ENCODE peak calls at places on chromosomes 4 and X, in eight cellular contexts. C, V, D, S, T, R, W and H are unnamed samples.

GRCh38 chrX:139020793-139021192 is 309.3 kb upstream of the FGF13 start:
- DNase-seq in C (no peak), V (no peak), D (no peak), S (no peak), T (no peak), R (no peak), W (no peak), H (no peak)

GRCh38 chr4:80532674-80533333 is 197.3 kb downstream of the CFAP299 start:
- DNase-seq in C (no peak), V (no peak), D (no peak), S (no peak), T (no peak), R (no peak), W (no peak), H (no peak)

GRCh38 chrX:17788956-17789562 is 51.8 kb downstream of the SCML1 start:
- DNase-seq in C (no peak), V (no peak), D (no peak), S (no peak), T (no peak), R (no peak), W (no peak), H (no peak)

GRCh38 chrX:39907964-39908616 is 189.7 kb downstream of the BCOR start:
- DNase-seq in C (no peak), V (no peak), D (peak; percentile 84), S (no peak), T (peak; percentile 87), R (peak; percentile 84), W (peak; percentile 47), H (peak; percentile 88)

GRCh38 chr4:4918067-4918466 is 58.6 kb downstream of the MSX1 start:
- DNase-seq in C (no peak), V (no peak), D (no peak), S (no peak), T (no peak), R (no peak), W (no peak), H (peak; percentile 65)

GRCh38 chr4:140617494-140618060 is 48.8 kb upstream of the UCP1 start:
- DNase-seq in C (no peak), V (no peak), D (no peak), S (no peak), T (no peak), R (no peak), W (no peak), H (no peak)

GRCh38 chr4:87734084-87734483 is 65.3 kb upstream of the IBSP start:
- DNase-seq in C (no peak), V (no peak), D (no peak), S (no peak), T (no peak), R (no peak), W (no peak), H (no peak)

GRCh38 chrX:9465380-9466114 is 689 bp downstream of the TBL1X start:
- DNase-seq in C (peak; percentile 46), V (peak; percentile 40), D (peak; percentile 58), S (peak; percentile 32), T (peak; percentile 12), R (no peak), W (peak; percentile 48), H (no peak)

GRCh38 chr4:18198653-18199052 is 177.1 kb upstream of the LCORL start:
- DNase-seq in C (no peak), V (no peak), D (no peak), S (no peak), T (no peak), R (no peak), W (no peak), H (no peak)

GRCh38 chr4:74364649-74365491 is at the start of gene EREG:
- DNase-seq in C (no peak), V (peak; percentile 25), D (no peak), S (peak; percentile 74), T (peak; percentile 33), R (no peak), W (peak; percentile 46), H (peak; percentile 86)

GRCh38 chr4:82801910-82802521 is 3.4 kb upstream of the SCD5 start:
- DNase-seq in C (no peak), V (no peak), D (no peak), S (peak; percentile 23), T (no peak), R (no peak), W (no peak), H (no peak)

GRCh38 chrX:17247144-17247543 is 127.9 kb upstream of the NHS start:
- DNase-seq in C (no peak), V (no peak), D (no peak), S (no peak), T (no peak), R (no peak), W (no peak), H (no peak)

GRCh38 chr4:159016527-159017137 is 86.2 kb upstream of the RAPGEF2 start:
- DNase-seq in C (no peak), V (no peak), D (no peak), S (peak; percentile 70), T (no peak), R (no peak), W (peak; percentile 53), H (no peak)

GRCh38 chr4:141473952-141474351 is 162.4 kb upstream of the IL15 start:
- DNase-seq in C (no peak), V (no peak), D (no peak), S (no peak), T (no peak), R (no peak), W (no peak), H (no peak)

GRCh38 chr4:77026322-77026704 is 49.5 kb downstream of the CCNI start:
- DNase-seq in C (no peak), V (no peak), D (no peak), S (no peak), T (no peak), R (no peak), W (no peak), H (no peak)

DNA sequence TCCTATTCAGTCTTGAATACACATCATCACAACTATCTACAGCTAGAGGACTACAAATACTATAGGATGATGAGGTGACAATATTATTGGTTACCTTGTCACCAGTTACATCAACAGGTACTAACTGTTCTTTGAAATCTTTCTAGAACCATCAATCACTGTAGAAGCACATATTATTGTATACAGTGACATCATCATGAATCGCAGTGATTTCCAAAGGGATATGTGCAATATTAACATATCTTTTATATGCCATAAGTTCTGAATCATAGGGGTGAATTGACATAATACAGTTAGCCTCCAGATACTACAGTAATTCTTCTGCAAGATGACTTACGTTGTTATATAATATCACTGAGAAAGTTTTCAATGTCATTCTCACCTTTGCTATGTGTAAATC is 105.2 kb upstream of the HPGD start:
- DNase-seq in C (no peak), V (no peak), D (no peak), S (no peak), T (no peak), R (no peak), W (no peak), H (no peak)
- TF ChIP-seq CTCF in C (no peak), V (no peak), D (no peak), S (no peak), T (no peak), R (no peak), W (no peak), H (no peak)

GRCh38 chr4:102299302-102299701 is 46.0 kb downstream of the SLC39A8 start:
- DNase-seq in C (no peak), V (no peak), D (no peak), S (no peak), T (no peak), R (no peak), W (no peak), H (no peak)

GRCh38 chr4:102295153-102295862 is 50.0 kb downstream of the SLC39A8 start:
- DNase-seq in C (no peak), V (no peak), D (no peak), S (no peak), T (no peak), R (no peak), W (no peak), H (no peak)

GRCh38 chr4:102301167-102301566 is 44.1 kb downstream of the SLC39A8 start:
- DNase-seq in C (no peak), V (no peak), D (no peak), S (no peak), T (no peak), R (no peak), W (no peak), H (no peak)

GRCh38 chr4:102302762-102303161 is 42.5 kb downstream of the SLC39A8 start:
- DNase-seq in C (no peak), V (no peak), D (no peak), S (no peak), T (no peak), R (no peak), W (no peak), H (no peak)

DNA sequence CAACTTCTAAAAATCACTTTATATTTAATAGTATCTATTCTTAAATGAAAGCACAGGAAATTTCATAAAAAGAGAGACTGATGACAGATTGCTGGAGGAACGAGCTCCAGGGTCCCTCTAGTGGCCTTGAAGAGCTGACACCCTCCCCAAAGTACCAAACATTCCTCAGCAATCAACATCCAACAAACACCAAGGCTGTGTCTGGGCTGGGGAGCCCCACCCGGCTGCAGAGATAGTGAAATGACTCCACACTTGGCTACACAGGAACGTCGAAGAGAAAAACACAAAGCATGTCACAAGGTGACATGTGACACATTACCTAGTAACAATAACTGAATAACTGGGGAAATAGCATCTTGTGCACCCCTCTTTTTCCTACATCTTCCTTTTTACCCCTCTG is 45.6 kb downstream of the SLC39A8 start:
- DNase-seq in C (peak; percentile 12), V (no peak), D (no peak), S (peak; percentile 79), T (peak; percentile 8), R (no peak), W (no peak), H (no peak)
- TF ChIP-seq CTCF in C (peak; percentile 73), V (no peak), D (peak; percentile 41), S (peak; percentile 75), T (peak; percentile 68), R (peak; percentile 61), W (peak; percentile 63), H (peak; percentile 76)

DNA sequence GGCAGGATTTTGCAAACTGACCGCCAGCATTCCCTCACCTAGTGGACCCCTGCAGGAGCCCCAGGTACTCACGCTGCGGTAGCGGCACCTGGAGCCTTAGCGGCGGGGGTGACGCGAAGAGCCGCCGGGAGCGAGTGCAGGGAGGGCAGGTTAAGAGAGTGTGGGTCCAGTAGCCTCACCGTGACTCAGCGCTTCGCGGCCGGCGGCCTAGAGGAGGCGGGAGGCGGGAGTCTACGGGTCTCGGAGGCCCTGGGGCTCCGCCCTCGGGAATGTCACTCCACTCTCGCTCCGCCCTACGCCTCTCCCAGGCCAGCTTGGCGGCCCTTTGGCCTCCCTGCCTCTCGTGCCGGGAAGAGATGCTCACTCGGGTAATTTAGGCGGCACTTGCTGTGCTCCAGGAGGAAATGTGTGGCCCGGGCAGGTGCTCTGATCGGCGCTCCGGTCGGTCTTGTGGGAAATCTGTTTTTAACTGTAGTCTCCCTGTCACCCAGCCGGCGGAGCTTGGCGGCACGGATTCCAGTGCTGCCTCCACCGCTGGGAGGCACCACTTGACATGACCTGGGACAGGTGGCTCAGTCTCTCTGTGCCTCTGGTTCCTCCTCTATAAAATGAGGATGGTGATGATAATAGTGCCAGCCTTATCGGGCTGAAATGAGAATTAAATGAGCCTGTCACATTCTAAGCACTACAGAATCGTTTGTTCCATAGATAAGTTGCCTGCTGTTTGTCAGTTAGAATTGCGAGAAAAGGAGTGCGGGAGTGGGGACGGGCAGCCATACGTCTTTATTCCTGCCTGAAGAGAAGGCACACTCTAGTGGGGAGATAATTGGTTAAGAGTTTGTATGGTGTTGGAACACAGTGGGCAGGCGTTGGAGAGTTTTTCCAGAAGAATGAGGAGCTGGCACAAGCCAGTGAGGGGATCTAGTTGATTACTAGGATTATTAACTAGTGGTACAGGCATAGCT is at the start of gene PIR:
- DNase-seq in C (peak; percentile 33), V (peak; percentile 19), D (peak; percentile 93), S (peak; percentile 95), T (peak; percentile 82), R (peak; percentile 45), W (peak; percentile 70), H (peak; percentile 94)
- TF ChIP-seq CTCF in C (no peak), V (no peak), D (peak; percentile 34), S (peak; percentile 60), T (peak; percentile 52), R (peak; percentile 47), W (peak; percentile 55), H (peak; percentile 57)

GRCh38 chrX:24693453-24694202 is at the start of gene POLA1:
- DNase-seq in C (peak; percentile 54), V (peak; percentile 64), D (peak; percentile 97), S (peak; percentile 96), T (peak; percentile 84), R (peak; percentile 87), W (peak; percentile 82), H (peak; percentile 100)
- TF ChIP-seq CTCF in C (no peak), V (no peak), D (peak; percentile 10), S (peak; percentile 56), T (peak; percentile 23), R (peak; percentile 33), W (no peak), H (no peak)